ENCODE peak calls at places on chromosomes 6 and 20, in eight cellular contexts. T is stimulated activated CD4-positive, alpha-beta T cell treated with anti-CD3 and anti-CD28 coated beads, Interleukin-4, amount 100 ng/mL, for 4 hours; L is stimulated activated CD8-positive, alpha-beta memory T cell treated with anti-CD3 and anti-CD28 coated beads, Interleukin-12 subunit alpha, Interleukin-12 subunit beta, amount 100 ng/mL, for 1 hour; G is uterus; S is neural progenitor cell; J is Ammon's horn; H is CD8-positive, alpha-beta T cell; P is ascending aorta. R is an unnamed sample.

GRCh38 chr20:31560900-31561598 is 44.0 kb upstream of the ID1 start:
- DNase-seq in P (peak), L (no peak), T (no peak), H (no peak), G (no peak), J (no peak), S (no peak), R (no peak)

GRCh38 chr20:41734506-41734945 is 116.3 kb upstream of the CHD6 start:
- DNase-seq in L (peak), P (no peak), S (peak), T (peak), J (peak), H (peak), G (no peak), R (peak)

GRCh38 chr6:112409311-112409710 is 62.2 kb downstream of the RFPL4B start:
- DNase-seq in L (no peak), H (no peak), J (no peak), T (no peak), P (no peak), G (no peak), S (no peak), R (no peak)

GRCh38 chr20:44765647-44766367 is 20.1 kb downstream of the KCNK15 start:
- DNase-seq in H (no peak), J (peak), T (no peak), L (no peak), P (no peak), S (no peak), G (no peak), R (no peak)

GRCh38 chr6:25130518-25130917 is 148.7 kb upstream of the CARMIL1 start:
- DNase-seq in P (no peak), J (no peak), T (no peak), S (no peak), H (no peak), G (no peak), L (no peak), R (no peak)

GRCh38 chr6:9131616-9132015 is 696.3 kb upstream of the SLC35B3 start:
- DNase-seq in G (no peak), T (no peak), P (no peak), L (no peak), J (no peak), H (no peak), S (no peak), R (no peak)

GRCh38 chr20:21179796-21180195 is 53.9 kb downstream of the KIZ start:
- DNase-seq in T (no peak), S (no peak), L (no peak), H (no peak), J (no peak), P (no peak), G (no peak), R (no peak)

GRCh38 chr6:94362061-94362864 is 942.9 kb upstream of the EPHA7 start:
- DNase-seq in G (no peak), P (no peak), J (no peak), T (no peak), S (no peak), H (no peak), L (no peak), R (no peak)

GRCh38 chr20:58222446-58222845 is 6.0 kb downstream of the ANKRD60 start:
- DNase-seq in P (no peak), L (no peak), S (no peak), G (no peak), T (no peak), J (no peak), H (no peak), R (no peak)

GRCh38 chr6:134389658-134390057 is 71.7 kb upstream of the SGK1 start:
- DNase-seq in J (no peak), T (no peak), L (no peak), G (no peak), H (no peak), S (no peak), P (no peak), R (no peak)

GRCh38 chr6:5626727-5627426 is 365.6 kb downstream of the FARS2 start:
- DNase-seq in H (no peak), G (no peak), J (no peak), S (no peak), P (no peak), T (no peak), L (no peak), R (no peak)

GRCh38 chr20:58102744-58103516 is 125.5 kb downstream of the ANKRD60 start:
- DNase-seq in S (no peak), T (peak), H (no peak), P (no peak), L (no peak), J (peak), G (no peak), R (no peak)

GRCh38 chr20:43767686-43768474 is 41.1 kb upstream of the GTSF1L start:
- DNase-seq in T (no peak), G (no peak), P (no peak), H (no peak), J (peak), S (no peak), L (no peak), R (peak)

GRCh38 chr6:3031857-3032256 is 32.2 kb downstream of the NQO2 start:
- DNase-seq in H (no peak), J (no peak), S (no peak), P (no peak), L (no peak), G (no peak), T (no peak), R (no peak)

GRCh38 chr6:106117579-106117978 is 31.4 kb downstream of the PRDM1 start:
- DNase-seq in S (no peak), T (no peak), L (peak), J (no peak), H (peak), P (no peak), G (no peak), R (no peak)

GRCh38 chr20:50708845-50709555 is 17.7 kb upstream of the RIPOR3 start:
- DNase-seq in L (no peak), S (no peak), G (no peak), P (no peak), J (no peak), T (no peak), H (no peak), R (no peak)

GRCh38 chr20:46176744-46177378 is 58.7 kb downstream of the CD40 start:
- DNase-seq in S (no peak), H (no peak), L (no peak), P (no peak), G (no peak), T (no peak), J (no peak), R (no peak)

GRCh38 chr6:26003102-26003694 is 40.6 kb downstream of the TRIM38 start:
- DNase-seq in G (peak), J (peak), T (peak), L (no peak), S (peak), P (no peak), H (peak), R (peak)

GRCh38 chr6:155079985-155080452 is 84.9 kb downstream of the TIAM2 start:
- DNase-seq in P (no peak), H (no peak), S (no peak), J (no peak), L (no peak), T (no peak), G (no peak), R (no peak)

GRCh38 chr6:133641111-133641510 is 247.8 kb upstream of the TCF21 start:
- DNase-seq in S (no peak), J (no peak), T (no peak), P (no peak), G (no peak), H (no peak), L (no peak), R (no peak)

GRCh38 chr6:124770131-124770530 is 192.1 kb upstream of the RNF217 start:
- DNase-seq in G (no peak), J (no peak), S (no peak), L (no peak), P (no peak), H (no peak), T (no peak), R (no peak)

GRCh38 chr6:2766767-2767314 is 1.6 kb downstream of the WRNIP1 start:
- DNase-seq in H (no peak), J (no peak), P (no peak), L (no peak), G (no peak), S (no peak), T (no peak), R (peak)

GRCh38 chr6:160634706-160635105 is 29.4 kb downstream of the LPA start:
- DNase-seq in T (no peak), L (no peak), P (peak), G (no peak), J (no peak), H (no peak), S (no peak), R (no peak)

GRCh38 chr6:11601776-11602605 is 64.4 kb downstream of the TMEM170B start:
- DNase-seq in L (no peak), P (no peak), T (no peak), S (peak), H (no peak), G (no peak), J (no peak), R (no peak)

GRCh38 chr6:35687658-35688604 is 784 bp downstream of the FKBP5 start:
- DNase-seq in L (peak), H (peak), G (peak), S (peak), T (peak), P (no peak), J (peak), R (no peak)

GRCh38 chr20:48815537-48815936 is 12.3 kb downstream of the PREX1 start:
- DNase-seq in G (no peak), S (no peak), L (no peak), J (no peak), P (no peak), T (no peak), H (no peak), R (no peak)

GRCh38 chr6:47709160-47709559 is 10.8 kb downstream of the ADGRF4 start:
- DNase-seq in J (no peak), T (no peak), P (no peak), S (no peak), L (no peak), H (no peak), G (no peak), R (no peak)

GRCh38 chr20:9081423-9081966 is 12.6 kb downstream of the PLCB4 start:
- DNase-seq in H (no peak), G (no peak), P (no peak), J (no peak), L (no peak), T (no peak), S (no peak), R (peak)

GRCh38 chr20:31602779-31603441 is 2.2 kb upstream of the ID1 start:
- DNase-seq in J (no peak), L (peak), T (peak), P (no peak), G (no peak), H (no peak), S (no peak), R (no peak)

GRCh38 chr6:144696610-144697376 is 411.7 kb downstream of the UTRN start:
- DNase-seq in L (no peak), T (no peak), S (no peak), J (no peak), P (no peak), H (no peak), G (no peak), R (no peak)

R was measured in G401.